ENCODE peak calls at places on chromosome 9, in five cellular contexts. T is stomach; E is lower leg skin; G is CD8-positive, alpha-beta T cell; H is epithelial cell of esophagus. X is an unnamed sample.

GRCh38 chr9:84928419-84928818 is 258.9 kb downstream of the NTRK2 start:
- DNase-seq in T (no peak), G (no peak), E (no peak), H (no peak), X (no peak)

GRCh38 chr9:33467526-33467925 is 6.2 kb downstream of the NOL6 start:
- DNase-seq in E (no peak), T (no peak), G (no peak), H (no peak), X (no peak)

GRCh38 chr9:4490705-4491620 is 695 bp downstream of the SLC1A1 start:
- DNase-seq in T (no peak), H (no peak), E (no peak), G (no peak), X (peak)

GRCh38 chr9:79166005-79166404 is 405.8 kb upstream of the TLE4 start:
- DNase-seq in E (no peak), H (peak), G (no peak), T (no peak), X (peak)

GRCh38 chr9:107487521-107488399 is 1.8 kb downstream of the KLF4 start:
- DNase-seq in T (peak), G (no peak), E (peak), H (peak), X (no peak)

GRCh38 chr9:73081979-73082657 is 69.5 kb upstream of the ANXA1 start:
- DNase-seq in E (no peak), H (peak), G (no peak), T (no peak), X (peak)

GRCh38 chr9:114031948-114032688 is 46.0 kb downstream of the AMBP start:
- DNase-seq in E (peak), H (no peak), T (no peak), G (no peak), X (no peak)

GRCh38 chr9:127783644-127784043 is 2.2 kb upstream of the CDK9 start:
- DNase-seq in E (no peak), G (no peak), T (no peak), H (no peak), X (no peak)

GRCh38 chr9:6552033-6552737 is 93.3 kb downstream of the GLDC start:
- DNase-seq in T (no peak), G (no peak), E (no peak), H (peak), X (peak)

GRCh38 chr9:128118971-128119665 is 8.4 kb downstream of the PTGES2 start:
- DNase-seq in T (peak), G (no peak), E (no peak), H (no peak), X (no peak)

GRCh38 chr9:129174724-129175514 is 3.1 kb downstream of the IER5L start:
- DNase-seq in G (no peak), H (peak), T (peak), E (peak), X (peak)

GRCh38 chr9:109317979-109318671 is 2.7 kb downstream of the EPB41L4B start:
- DNase-seq in E (no peak), T (no peak), G (no peak), H (peak), X (no peak)

GRCh38 chr9:89999534-90000370 is 394.9 kb downstream of the GADD45G start:
- DNase-seq in G (no peak), T (peak), E (no peak), H (peak), X (no peak)

GRCh38 chr9:137461663-137462395 is 2.7 kb upstream of the NSMF start:
- DNase-seq in H (peak), G (peak), T (peak), E (peak), X (peak)

GRCh38 chr9:134830126-134830525 is 50.5 kb upstream of the FCN2 start:
- DNase-seq in T (no peak), H (no peak), E (no peak), G (no peak), X (no peak)

GRCh38 chr9:86626802-86627201 is 272.6 kb upstream of the TUT7 start:
- DNase-seq in T (no peak), E (no peak), G (no peak), H (no peak), X (no peak)

GRCh38 chr9:95494416-95495371 is 22.1 kb downstream of the PTCH1 start:
- DNase-seq in G (peak), H (no peak), T (peak), E (peak), X (no peak)

GRCh38 chr9:98374385-98375051 is 119.1 kb upstream of the TBC1D2 start:
- DNase-seq in H (peak), G (no peak), T (peak), E (no peak), X (peak)

GRCh38 chr9:95499101-95499676 is 17.6 kb downstream of the PTCH1 start:
- DNase-seq in H (no peak), E (no peak), G (no peak), T (no peak), X (no peak)

GRCh38 chr9:21415492-21416267 is 6.8 kb downstream of the IFNA8 start:
- DNase-seq in H (no peak), T (no peak), E (no peak), G (no peak), X (no peak)

GRCh38 chr9:30967484-30967883 is 1417.0 kb upstream of the ACO1 start:
- DNase-seq in H (peak), E (no peak), G (no peak), T (no peak), X (no peak)

GRCh38 chr9:105413486-105414068 is 34.3 kb upstream of the FSD1L start:
- DNase-seq in G (no peak), H (peak), E (no peak), T (no peak), X (peak)

GRCh38 chr9:135225619-135226228 is 138.3 kb downstream of the OLFM1 start:
- DNase-seq in G (no peak), T (no peak), H (no peak), E (no peak), X (no peak)

GRCh38 chr9:32069169-32069813 is 315.2 kb upstream of the ACO1 start:
- DNase-seq in E (no peak), T (no peak), G (no peak), H (no peak), X (no peak)
- TF ChIP-seq CTCF in E (no peak), T (no peak), G (peak), H (peak), X (no peak)

DNA sequence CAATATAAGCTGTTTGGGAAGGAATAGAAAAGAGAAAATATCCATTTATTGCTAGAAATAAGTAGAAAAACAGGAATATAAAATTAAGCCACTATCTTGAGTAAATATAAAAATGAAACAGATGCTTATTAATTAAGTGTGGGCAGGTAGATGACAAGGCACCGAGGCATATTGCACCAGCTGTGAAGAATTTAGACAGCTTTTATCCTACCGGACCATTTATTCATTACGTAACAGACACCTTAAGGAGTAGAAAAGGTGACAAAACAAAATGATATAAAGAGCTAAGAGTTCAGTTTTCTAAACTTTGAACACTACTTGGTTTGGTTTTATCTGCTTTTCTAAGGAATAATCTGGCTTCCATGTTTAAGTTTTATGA is 404.1 kb downstream of the PTPRD start:
- DNase-seq in H (no peak), E (no peak), T (no peak), G (no peak), X (no peak)
- H3K4me3 ChIP-seq in H (peak), E (no peak), T (peak), G (no peak), X (no peak)

GRCh38 chr9:88041447-88041846 is 67.1 kb upstream of the CDK20 start:
- DNase-seq in E (no peak), H (no peak), T (no peak), G (no peak), X (peak)
- TF ChIP-seq CTCF in E (no peak), H (no peak), T (no peak), G (no peak), X (peak)

GRCh38 chr9:130834371-130835311 is at the start of gene ABL1:
- DNase-seq in H (peak), G (peak), T (peak), E (peak), X (peak)

GRCh38 chr9:130835441-130836298 is 616 bp downstream of the ABL1 start:
- DNase-seq in T (peak), E (no peak), G (no peak), H (peak), X (no peak)

GRCh38 chr9:130839237-130840111 is 4.4 kb downstream of the ABL1 start:
- DNase-seq in H (no peak), E (no peak), T (no peak), G (no peak), X (no peak)

GRCh38 chr9:130837644-130838043 is 2.6 kb downstream of the ABL1 start:
- DNase-seq in T (no peak), H (no peak), E (no peak), G (no peak), X (no peak)

GRCh38 chr9:130837002-130837511 is 2.0 kb downstream of the ABL1 start:
- DNase-seq in G (no peak), E (no peak), T (no peak), H (no peak), X (peak)
- H3K4me3 ChIP-seq in G (no peak), E (no peak), T (peak), H (peak), X (peak)

GRCh38 chr9:88660611-88661010 is 125.6 kb downstream of the NXNL2 start:
- DNase-seq in T (no peak), H (peak), E (no peak), G (no peak), X (no peak)
- TF ChIP-seq CTCF in T (peak), H (peak), E (no peak), G (no peak), X (peak)

DNA sequence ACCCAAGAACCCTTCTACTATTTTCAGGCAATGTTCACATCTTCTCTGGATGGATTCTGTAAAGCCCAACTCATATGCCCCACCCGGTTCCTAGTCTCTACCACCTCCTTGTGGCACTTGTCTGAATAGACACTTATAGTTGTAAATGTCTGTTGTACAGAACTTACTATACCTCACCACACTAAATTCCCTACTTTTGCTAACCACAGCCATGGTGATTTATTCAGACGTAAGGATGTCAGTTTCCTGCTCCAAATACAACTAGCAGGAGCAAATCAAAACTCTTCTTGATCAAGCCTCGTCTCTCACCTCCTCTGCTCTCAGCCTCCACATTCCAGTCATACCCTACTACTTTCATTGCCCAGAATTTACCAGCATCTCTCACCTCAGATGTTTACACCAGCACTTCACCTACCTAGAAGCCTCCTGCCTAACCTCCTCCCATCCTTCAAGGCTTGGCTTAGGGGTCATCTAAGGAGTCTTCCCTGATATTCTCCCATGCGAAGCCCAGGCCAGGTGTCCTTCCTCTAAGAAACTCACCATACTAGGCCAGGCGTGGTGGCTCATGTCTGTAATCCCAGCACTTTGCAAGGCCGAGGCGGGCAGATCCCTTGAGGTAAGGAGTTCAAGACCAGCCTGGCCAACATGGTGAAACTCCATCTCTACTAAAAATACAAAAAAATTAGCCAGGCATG is 75.5 kb downstream of the MAPKAP1 start:
- DNase-seq in T (no peak), E (no peak), G (no peak), H (peak), X (peak)
- H3K4me3 ChIP-seq in T (no peak), E (no peak), G (no peak), H (no peak), X (no peak)

DNA sequence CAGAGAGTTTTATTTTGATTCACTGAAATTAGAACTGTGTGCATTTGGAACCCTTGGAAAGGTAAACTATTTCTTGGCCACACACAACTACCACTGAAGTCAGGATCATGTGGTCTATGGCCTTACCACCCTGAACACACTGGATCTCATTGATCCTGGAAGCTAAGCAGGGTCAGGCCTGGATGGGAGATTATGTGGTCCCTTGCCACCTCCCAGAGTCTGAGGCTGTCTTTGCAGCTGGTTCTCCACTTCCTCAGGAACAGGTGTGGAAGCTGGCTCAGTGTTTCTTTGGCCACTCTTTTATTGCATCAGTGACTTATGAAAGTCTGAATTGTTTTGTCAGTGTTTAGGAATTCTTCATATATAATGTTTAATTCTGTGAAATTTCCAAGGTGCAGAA is 89.2 kb downstream of the TEK start:
- DNase-seq in E (no peak), G (no peak), T (no peak), H (peak), X (no peak)
- TF ChIP-seq CTCF in E (no peak), G (no peak), T (peak), H (no peak), X (no peak)

GRCh38 chr9:121699271-121700164 is 48.1 kb downstream of the DAB2IP start:
- DNase-seq in T (peak), H (peak), G (peak), E (peak), X (no peak)

GRCh38 chr9:121701736-121702261 is 50.4 kb downstream of the DAB2IP start:
- DNase-seq in E (no peak), G (no peak), T (no peak), H (peak), X (no peak)

GRCh38 chr9:121700165-121700830 is 48.9 kb downstream of the DAB2IP start:
- DNase-seq in H (peak), T (peak), E (peak), G (no peak), X (no peak)

GRCh38 chr9:121698627-121699270 is 47.3 kb downstream of the DAB2IP start:
- DNase-seq in E (no peak), H (no peak), T (no peak), G (no peak), X (no peak)

DNA sequence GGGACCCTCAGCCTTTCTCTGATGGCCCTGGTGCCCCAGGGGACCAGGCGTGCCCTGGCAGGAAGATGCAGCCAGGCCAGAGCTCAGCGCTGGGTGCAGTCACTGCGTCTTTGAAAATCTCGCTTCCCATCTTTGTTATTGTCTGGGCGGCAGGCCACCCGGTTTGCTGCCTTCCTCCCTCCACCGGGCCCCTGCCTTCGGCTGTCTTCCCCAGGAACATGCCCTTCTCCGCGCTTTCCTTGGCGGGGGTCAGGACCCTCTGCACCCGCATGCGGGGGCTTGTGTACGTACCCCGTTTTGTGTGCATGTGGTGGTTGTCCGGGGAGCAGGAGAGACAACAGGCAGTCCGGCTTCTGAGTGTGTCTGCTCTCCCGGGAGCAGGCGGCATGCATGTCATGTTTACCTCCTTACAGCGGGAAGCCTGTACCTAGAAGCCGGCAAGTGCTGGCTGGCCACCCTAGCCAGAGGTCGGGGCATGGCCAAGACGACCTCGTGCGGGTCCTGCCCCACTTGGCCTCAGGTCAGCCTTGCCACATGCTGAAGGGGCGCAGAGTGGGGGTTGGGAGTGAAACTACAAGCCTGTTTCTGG is 49.5 kb downstream of the DAB2IP start:
- DNase-seq in E (no peak), H (peak), T (no peak), G (no peak), X (no peak)
- H3K4me3 ChIP-seq in E (no peak), H (peak), T (peak), G (no peak), X (peak)